ENCODE peak calls at places on chromosome 15, in ten cellular contexts. S, Z, X, Y, B, N, K, O, V and J are unnamed samples.

GRCh38 chr15:37682304-37682703 is 252.1 kb upstream of the TMCO5A start:
- DNase-seq in S (no peak), N (no peak), V (no peak), O (no peak), X (no peak), Y (peak), Z (peak), B (no peak), K (no peak), J (no peak)

GRCh38 chr15:41965441-41966413 is 6.6 kb downstream of the EHD4 start:
- DNase-seq in N (no peak), K (no peak), X (peak), S (no peak), O (no peak), Z (peak), B (peak), Y (no peak), V (no peak), J (no peak)

GRCh38 chr15:25323420-25323819 is 115.4 kb downstream of the UBE3A start:
- DNase-seq in X (no peak), S (no peak), V (no peak), Z (no peak), Y (no peak), N (no peak), K (no peak), B (no peak), O (no peak), J (no peak)

GRCh38 chr15:25787855-25788521 is 75.1 kb downstream of the ATP10A start:
- DNase-seq in X (peak), Y (no peak), N (no peak), S (peak), Z (no peak), B (no peak), O (no peak), K (no peak), V (no peak), J (peak)

GRCh38 chr15:68783226-68784054 is 37.3 kb downstream of the ANP32A start:
- DNase-seq in S (peak), O (peak), V (no peak), K (no peak), B (peak), Z (peak), X (peak), N (no peak), Y (peak), J (no peak)

GRCh38 chr15:61681038-61681418 is 379.2 kb downstream of the VPS13C start:
- DNase-seq in Z (peak), N (no peak), S (no peak), Y (no peak), O (no peak), X (no peak), B (no peak), V (no peak), K (no peak), J (no peak)

GRCh38 chr15:60914360-60914759 is 314.7 kb downstream of the RORA start:
- DNase-seq in N (no peak), S (no peak), K (no peak), V (no peak), Z (no peak), X (no peak), Y (no peak), B (no peak), O (no peak), J (no peak)

GRCh38 chr15:83304861-83305661 is 20.6 kb upstream of the BNC1 start:
- DNase-seq in X (no peak), N (no peak), V (no peak), Y (peak), B (no peak), O (no peak), K (no peak), S (no peak), Z (no peak), J (no peak)

GRCh38 chr15:23628612-23629233 is 18.9 kb downstream of the MAGEL2 start:
- DNase-seq in O (no peak), B (no peak), Y (no peak), N (no peak), Z (peak), X (no peak), K (no peak), S (no peak), V (no peak), J (no peak)

GRCh38 chr15:94403246-94403824 is 172.0 kb downstream of the MCTP2 start:
- DNase-seq in Y (no peak), N (no peak), X (no peak), V (no peak), B (no peak), Z (no peak), O (no peak), K (no peak), S (no peak), J (no peak)

GRCh38 chr15:38690737-38691332 is 126.2 kb upstream of the RASGRP1 start:
- DNase-seq in Y (peak), S (no peak), B (peak), X (peak), Z (peak), K (no peak), V (peak), O (peak), N (peak), J (no peak)

GRCh38 chr15:38474155-38474757 is 20.3 kb downstream of the FAM98B start:
- DNase-seq in X (no peak), K (no peak), N (no peak), V (no peak), B (peak), O (peak), Z (peak), S (peak), Y (peak), J (no peak)

GRCh38 chr15:31236184-31237041 is 90.2 kb upstream of the KLF13 start:
- DNase-seq in N (no peak), V (peak), S (peak), X (peak), B (peak), Z (no peak), K (peak), Y (peak), O (no peak), J (no peak)

GRCh38 chr15:35437157-35437556 is 108.8 kb downstream of the DPH6 start:
- DNase-seq in X (no peak), S (no peak), B (no peak), V (no peak), Z (peak), Y (peak), N (no peak), K (no peak), O (no peak), J (no peak)

GRCh38 chr15:90291679-90292356 is 26.3 kb downstream of the NGRN start:
- DNase-seq in K (no peak), B (peak), S (peak), O (no peak), X (no peak), Y (peak), N (no peak), Z (peak), V (no peak), J (no peak)

GRCh38 chr15:56805466-56806146 is 72.3 kb upstream of the ZNF280D start:
- DNase-seq in S (peak), N (no peak), Y (peak), V (no peak), X (peak), K (no peak), B (no peak), Z (no peak), O (no peak), J (no peak)

GRCh38 chr15:74144153-74144775 is 13.9 kb downstream of the ISLR2 start:
- DNase-seq in O (no peak), N (no peak), K (no peak), B (no peak), Y (peak), Z (peak), V (no peak), X (no peak), S (peak), J (no peak)
- TF ChIP-seq CTCF in O (no peak), N (no peak), K (no peak), B (no peak), Y (no peak), Z (no peak), V (no peak), X (no peak), S (no peak), J (no peak)

GRCh38 chr15:29110176-29110575 is 159.4 kb downstream of the NSMCE3 start:
- DNase-seq in O (no peak), S (no peak), X (no peak), Z (no peak), B (no peak), Y (no peak), V (no peak), K (no peak), N (no peak), J (no peak)

GRCh38 chr15:29111705-29112281 is 157.8 kb downstream of the NSMCE3 start:
- DNase-seq in B (no peak), O (no peak), X (no peak), V (no peak), S (no peak), K (no peak), Z (no peak), N (no peak), Y (no peak), J (no peak)

GRCh38 chr15:29109762-29110161 is 159.9 kb downstream of the NSMCE3 start:
- DNase-seq in V (no peak), X (no peak), Z (no peak), K (no peak), S (no peak), O (no peak), N (no peak), Y (no peak), B (no peak), J (no peak)

GRCh38 chr15:29107971-29108645 is 161.5 kb downstream of the NSMCE3 start:
- DNase-seq in O (no peak), X (no peak), S (no peak), Y (no peak), B (no peak), N (no peak), Z (no peak), V (no peak), K (no peak), J (no peak)

DNA sequence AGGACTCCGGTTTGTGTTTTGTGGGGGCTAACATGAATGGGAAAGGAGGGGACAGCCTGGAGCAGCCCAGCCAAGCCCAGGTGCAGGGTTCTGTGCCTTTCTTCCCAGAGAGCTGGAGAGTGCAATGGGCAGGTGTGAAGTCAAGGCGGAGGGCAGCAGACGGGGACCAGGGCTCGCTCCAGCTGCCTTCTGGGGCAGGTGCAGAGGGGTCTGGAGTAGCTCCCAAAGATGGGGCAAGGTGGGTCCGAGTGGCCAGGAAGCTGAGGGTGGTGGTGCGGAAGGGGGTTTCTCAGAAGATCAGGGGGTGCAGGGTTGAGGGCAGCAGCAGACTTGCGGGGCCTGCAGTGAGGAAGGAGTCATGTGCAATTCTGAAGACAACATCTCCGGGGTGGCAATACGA is 158.9 kb downstream of the NSMCE3 start:
- DNase-seq in Y (no peak), Z (no peak), K (no peak), S (no peak), B (no peak), X (no peak), N (no peak), V (no peak), O (no peak), J (no peak)
- TF ChIP-seq CTCF in Y (no peak), Z (no peak), K (no peak), S (no peak), B (no peak), X (no peak), N (no peak), V (no peak), O (no peak), J (no peak)

DNA sequence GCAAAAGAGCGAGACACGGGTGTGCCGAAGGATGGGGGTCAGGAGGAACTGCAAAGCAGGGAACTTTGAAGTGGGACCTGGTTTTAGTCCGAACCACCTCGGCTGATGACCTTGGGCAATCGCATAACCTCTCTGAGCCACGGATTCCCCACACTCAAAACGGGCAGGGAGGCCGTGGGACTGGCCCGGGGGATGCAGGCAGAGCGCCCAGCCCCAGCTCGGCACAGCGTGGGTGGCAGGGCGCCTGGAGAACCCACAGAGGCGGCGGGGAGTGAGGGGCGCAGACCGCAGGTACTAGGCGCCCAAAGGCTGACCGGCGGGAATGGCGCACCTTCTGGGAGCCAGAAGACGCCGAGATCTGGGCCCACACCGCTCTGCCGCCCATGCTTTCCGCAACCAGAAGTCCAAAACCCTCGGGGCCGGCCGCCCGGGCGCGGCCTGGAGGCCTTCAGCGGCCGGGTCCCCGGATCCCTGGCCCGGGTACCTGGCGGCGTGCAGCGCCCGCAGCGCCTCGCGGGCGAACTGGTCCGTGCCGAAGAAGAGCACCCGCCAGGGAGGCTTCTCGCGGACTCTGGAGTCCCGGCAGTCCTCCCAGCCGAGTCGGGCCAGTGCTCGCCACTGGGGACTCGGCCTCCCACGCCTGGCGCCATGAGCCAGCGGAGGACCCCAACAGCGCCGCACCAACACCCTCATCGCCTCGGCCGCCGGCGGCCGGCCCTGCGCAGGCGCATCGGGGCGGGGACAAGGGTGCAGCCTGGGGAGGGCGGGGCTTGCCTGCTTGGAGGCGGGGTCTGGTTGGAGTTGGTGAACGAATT is at the start of gene MTFMT:
- DNase-seq in O (peak), X (peak), V (peak), Y (peak), S (peak), B (peak), K (peak), N (peak), Z (peak), J (peak)
- TF ChIP-seq CTCF in O (no peak), X (no peak), V (no peak), Y (no peak), S (peak), B (no peak), K (peak), N (peak), Z (no peak), J (no peak)

DNA sequence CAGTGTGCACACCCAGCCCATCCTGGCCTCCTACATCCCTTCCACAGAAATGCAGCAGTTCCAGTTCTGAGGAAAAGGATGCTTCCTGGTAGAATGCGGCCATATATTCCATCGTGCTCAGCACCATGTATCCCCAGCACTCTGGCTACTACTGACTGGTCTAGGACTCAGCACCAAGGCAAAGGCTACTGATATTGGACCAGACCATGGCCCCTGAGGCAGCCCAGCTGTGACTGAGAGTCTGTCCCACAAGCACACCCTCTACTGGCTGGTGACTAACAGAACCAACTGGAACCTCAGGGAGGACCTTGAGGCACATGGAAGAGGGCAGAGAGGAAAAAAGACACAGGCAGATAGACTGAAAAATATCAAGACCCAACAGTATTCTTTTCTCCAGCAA is 30.0 kb downstream of the TARS3 start:
- DNase-seq in Y (no peak), X (no peak), N (no peak), S (no peak), K (no peak), O (no peak), Z (peak), B (no peak), V (no peak), J (no peak)
- TF ChIP-seq CTCF in Y (no peak), X (no peak), N (no peak), S (no peak), K (no peak), O (no peak), Z (peak), B (no peak), V (no peak), J (no peak)

GRCh38 chr15:28929200-28929599 is 43.4 kb downstream of the APBA2 start:
- DNase-seq in X (no peak), K (no peak), O (no peak), S (no peak), V (no peak), B (no peak), Z (no peak), Y (no peak), N (no peak), J (no peak)
- TF ChIP-seq CTCF in X (no peak), K (no peak), O (no peak), S (no peak), V (no peak), B (no peak), Z (no peak), Y (no peak), N (no peak), J (no peak)

DNA sequence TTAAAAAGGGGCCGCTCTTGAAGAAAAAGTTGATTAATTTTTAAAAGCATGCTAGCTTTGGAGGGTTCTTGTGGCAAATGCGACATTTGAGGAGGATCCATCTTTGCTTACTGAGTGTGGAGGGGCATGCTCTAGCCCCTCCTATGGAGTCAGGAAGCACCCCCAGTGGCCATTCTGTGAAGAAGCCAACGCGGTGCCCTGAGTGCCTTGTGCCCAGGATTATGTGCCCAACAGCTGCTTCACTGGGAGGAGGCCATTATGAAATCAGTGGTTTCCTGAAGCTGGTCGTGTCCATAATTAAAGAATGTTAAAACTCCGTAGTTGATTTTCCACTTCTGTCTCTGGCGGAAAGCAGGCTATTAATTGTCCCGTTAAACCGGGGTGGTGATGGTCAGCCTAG is 69.1 kb upstream of the TNFAIP8L3 start:
- DNase-seq in Y (no peak), V (no peak), O (no peak), K (no peak), S (no peak), N (no peak), Z (peak), B (no peak), X (no peak), J (no peak)
- TF ChIP-seq CTCF in Y (no peak), V (no peak), O (no peak), K (no peak), S (no peak), N (no peak), Z (peak), B (no peak), X (no peak), J (no peak)

GRCh38 chr15:96321422-96322391 is 8.8 kb upstream of the NR2F2 start:
- DNase-seq in B (no peak), V (peak), S (no peak), N (no peak), O (no peak), Z (peak), K (no peak), Y (no peak), X (peak), J (no peak)
- TF ChIP-seq CTCF in B (peak), V (no peak), S (no peak), N (no peak), O (no peak), Z (no peak), K (no peak), Y (no peak), X (no peak), J (no peak)

GRCh38 chr15:99907698-99908097 is 174.5 kb upstream of the LYSMD4 start:
- DNase-seq in Z (no peak), K (no peak), Y (no peak), B (no peak), N (no peak), O (no peak), S (no peak), X (no peak), V (no peak), J (no peak)
- TF ChIP-seq CTCF in Z (no peak), K (no peak), Y (no peak), B (no peak), N (no peak), O (no peak), S (no peak), X (no peak), V (no peak), J (no peak)

GRCh38 chr15:74893627-74894026 is 3.8 kb downstream of the MPI start:
- DNase-seq in S (no peak), X (no peak), Y (no peak), N (no peak), B (no peak), K (no peak), V (no peak), Z (no peak), O (no peak), J (no peak)

GRCh38 chr15:74892931-74893330 is 3.1 kb downstream of the MPI start:
- DNase-seq in O (no peak), X (no peak), Y (no peak), B (no peak), Z (no peak), K (no peak), N (no peak), S (no peak), V (no peak), J (no peak)

GRCh38 chr15:74891469-74891868 is 1.6 kb downstream of the MPI start:
- DNase-seq in B (peak), S (no peak), Z (no peak), K (no peak), O (no peak), V (no peak), Y (no peak), X (no peak), N (no peak), J (no peak)

GRCh38 chr15:74889882-74890768 is at the start of gene MPI:
- DNase-seq in O (peak), V (peak), S (peak), Z (peak), Y (peak), B (peak), N (peak), X (peak), K (peak), J (peak)

DNA sequence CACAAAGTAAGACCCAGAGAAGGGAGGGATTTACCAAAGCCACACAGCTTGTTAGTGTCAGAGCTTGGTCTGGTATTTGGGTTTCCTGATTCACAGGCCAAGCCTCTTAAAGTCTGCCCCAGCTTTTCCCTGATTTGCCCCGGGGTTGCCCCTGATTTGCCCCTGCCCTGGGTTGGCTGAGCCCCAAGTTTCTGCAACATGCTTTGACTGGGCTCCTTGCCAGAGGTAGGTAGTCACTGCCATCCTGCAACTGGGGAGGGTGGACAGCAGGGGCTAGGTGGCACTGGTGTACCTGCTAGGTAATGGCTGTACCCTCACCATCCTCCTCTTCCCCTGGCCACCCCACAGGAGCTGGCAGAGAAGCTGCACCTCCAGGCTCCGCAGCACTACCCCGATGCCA is 2.5 kb downstream of the MPI start:
- DNase-seq in N (no peak), X (no peak), S (no peak), K (no peak), O (no peak), Z (no peak), B (peak), Y (peak), V (no peak), J (no peak)
- TF ChIP-seq CTCF in N (no peak), X (no peak), S (no peak), K (no peak), O (no peak), Z (no peak), B (peak), Y (no peak), V (no peak), J (no peak)